ENCODE peak calls at places on chromosomes 16 and 17, in ten cellular contexts. E is SW 1271; C is Caki2; G is EH; V is activated T-helper 1 cell treated with anti-CD3 and anti-CD28 coated beads, Interleukin-2, amount 50 U/mL, for 16 hours; S is tibial nerve; H is naive thymus-derived CD8-positive, alpha-beta T cell; Z is glutamatergic neuron; X is cardiac fibroblast; K is hypothalamus. Y is an unnamed sample.

GRCh38 chr16:57748596-57748995 is 13.0 kb downstream of the KATNB1 start:
- DNase-seq in V (no peak), G (no peak), S (no peak), K (no peak), E (no peak), X (no peak), H (no peak), Z (no peak), C (no peak), Y (no peak)

GRCh38 chr16:50547340-50547865 is 793 bp upstream of the NKD1 start:
- DNase-seq in G (peak; percentile 2), K (peak; percentile 14), H (peak; percentile 86), S (no peak), V (peak; percentile 68), E (no peak), Z (peak; percentile 53), C (no peak), X (no peak), Y (peak; percentile 86)

GRCh38 chr16:88662222-88662842 is 559 bp downstream of the MVD start:
- DNase-seq in Z (no peak), V (no peak), K (no peak), C (no peak), H (no peak), G (peak; percentile 12), X (no peak), S (no peak), E (no peak), Y (no peak)

GRCh38 chr17:3755335-3756030 is 31.8 kb downstream of the HASPIN start:
- DNase-seq in E (no peak), X (no peak), H (no peak), S (no peak), G (no peak), Z (no peak), V (no peak), K (no peak), C (no peak), Y (no peak)

GRCh38 chr16:81530296-81530721 is 85.7 kb downstream of the CMIP start:
- DNase-seq in V (no peak), H (no peak), E (no peak), S (no peak), C (no peak), G (no peak), X (no peak), Z (no peak), K (peak; percentile 36), Y (no peak)

GRCh38 chr16:48965391-48965790 is 316.2 kb downstream of the CBLN1 start:
- DNase-seq in V (no peak), G (peak; percentile 73), C (no peak), Z (no peak), S (no peak), X (no peak), H (no peak), K (no peak), E (no peak), Y (no peak)

GRCh38 chr16:75206749-75207451 is at the start of gene CTRB2:
- DNase-seq in H (no peak), G (peak; percentile 39), Z (no peak), K (no peak), S (no peak), C (no peak), E (no peak), X (no peak), V (no peak), Y (no peak)

GRCh38 chr17:35170968-35171771 is 23.0 kb downstream of the SLC35G3 start:
- DNase-seq in V (no peak), C (peak; percentile 29), E (no peak), S (no peak), G (peak; percentile 39), K (no peak), X (peak; percentile 56), H (peak; percentile 25), Z (no peak), Y (peak; percentile 32)

GRCh38 chr16:47971225-47971624 is 184.6 kb downstream of the ABCC12 start:
- DNase-seq in V (no peak), Z (no peak), E (no peak), H (no peak), K (no peak), S (no peak), G (no peak), C (no peak), X (no peak), Y (no peak)

GRCh38 chr16:17224859-17225258 is 245.9 kb downstream of the XYLT1 start:
- DNase-seq in X (peak; percentile 67), E (no peak), H (no peak), K (peak; percentile 32), C (no peak), S (peak; percentile 84), G (peak; percentile 91), Z (no peak), V (no peak), Y (peak; percentile 29)

GRCh38 chr16:70706948-70707465 is 21.2 kb upstream of the MTSS2 start:
- DNase-seq in S (no peak), H (no peak), E (no peak), V (no peak), C (peak; percentile 72), G (peak; percentile 99), Z (no peak), X (peak; percentile 56), K (no peak), Y (no peak)

GRCh38 chr16:11781773-11782172 is 15.3 kb downstream of the ZC3H7A start:
- DNase-seq in K (peak; percentile 47), S (no peak), X (peak; percentile 23), G (peak; percentile 27), Z (peak; percentile 25), C (no peak), V (no peak), E (no peak), H (no peak), Y (no peak)

GRCh38 chr17:1042486-1042885 is 45.6 kb downstream of the TIMM22 start:
- DNase-seq in E (no peak), X (no peak), V (no peak), Z (no peak), C (no peak), K (no peak), H (no peak), S (no peak), G (no peak), Y (no peak)

GRCh38 chr16:82972520-82972919 is 345.8 kb downstream of the CDH13 start:
- DNase-seq in S (no peak), V (no peak), K (no peak), C (no peak), Z (no peak), X (no peak), E (no peak), G (no peak), H (no peak), Y (no peak)

GRCh38 chr17:143785-144281 is 6.5 kb downstream of the SCGB1C2 start:
- DNase-seq in V (peak; percentile 78), C (peak; percentile 64), H (peak; percentile 87), K (peak; percentile 73), S (peak; percentile 76), Z (peak; percentile 95), X (peak; percentile 66), E (peak; percentile 29), G (peak; percentile 66), Y (peak; percentile 89)

GRCh38 chr17:71349908-71350600 is 770.8 kb upstream of the SOX9 start:
- DNase-seq in V (no peak), S (no peak), K (no peak), Z (no peak), C (no peak), E (no peak), G (no peak), X (peak; percentile 39), H (no peak), Y (no peak)

GRCh38 chr17:31627960-31628359 is 231.1 kb downstream of the COPRS start:
- DNase-seq in V (no peak), K (no peak), X (peak; percentile 88), E (no peak), Z (no peak), C (no peak), H (no peak), S (no peak), G (peak; percentile 93), Y (no peak)

GRCh38 chr17:51672058-51672457 is 411.7 kb downstream of the UTP18 start:
- DNase-seq in H (no peak), K (no peak), S (no peak), C (no peak), V (no peak), E (no peak), Z (no peak), G (no peak), X (no peak), Y (no peak)

GRCh38 chr16:67882374-67883145 is 2.1 kb upstream of the NRN1L start:
- DNase-seq in K (peak; percentile 81), H (no peak), S (no peak), V (no peak), E (no peak), C (no peak), G (peak; percentile 16), Z (no peak), X (no peak), Y (no peak)

GRCh38 chr17:82489117-82489516 is 30.4 kb upstream of the FOXK2 start:
- DNase-seq in X (peak; percentile 46), E (no peak), C (no peak), S (peak; percentile 32), H (no peak), K (peak; percentile 31), G (peak; percentile 79), V (no peak), Z (no peak), Y (no peak)

GRCh38 chr17:30920282-30920681 is 1.5 kb upstream of the ADAP2 start:
- DNase-seq in C (peak; percentile 69), Z (no peak), X (peak; percentile 45), K (no peak), H (no peak), V (no peak), E (no peak), G (peak; percentile 13), S (no peak), Y (no peak)

GRCh38 chr17:75521951-75522727 is 3.4 kb upstream of the LLGL2 start:
- DNase-seq in X (peak; percentile 22), V (no peak), E (no peak), S (no peak), H (no peak), K (no peak), Z (no peak), G (no peak), C (no peak), Y (no peak)

GRCh38 chr17:57536289-57536688 is 208.8 kb downstream of the CCDC182 start:
- DNase-seq in E (no peak), C (no peak), Z (no peak), V (no peak), S (no peak), X (no peak), K (no peak), H (no peak), G (no peak), Y (no peak)

GRCh38 chr17:61468263-61468907 is 16.2 kb downstream of the TBX4 start:
- DNase-seq in V (no peak), K (no peak), G (peak; percentile 55), H (no peak), S (no peak), X (no peak), C (no peak), E (no peak), Z (no peak), Y (no peak)

GRCh38 chr16:69111831-69112230 is 6.4 kb downstream of the HAS3 start:
- DNase-seq in K (no peak), V (no peak), G (no peak), Z (no peak), X (no peak), S (no peak), H (no peak), C (no peak), E (no peak), Y (no peak)

GRCh38 chr16:79767597-79768280 is 167.2 kb upstream of the MAF start:
- DNase-seq in X (peak; percentile 27), H (no peak), S (peak; percentile 9), Z (no peak), K (peak; percentile 14), E (no peak), C (no peak), V (no peak), G (peak; percentile 19), Y (no peak)

GRCh38 chr17:35493040-35493439 is 44.4 kb downstream of the SLFN12L start:
- DNase-seq in H (no peak), C (no peak), G (no peak), X (no peak), V (no peak), Z (no peak), S (no peak), K (no peak), E (no peak), Y (no peak)

GRCh38 chr17:80798595-80799552 is 192.8 kb upstream of the CHMP6 start:
- DNase-seq in V (no peak), C (no peak), H (no peak), G (no peak), K (no peak), X (no peak), Z (no peak), E (no peak), S (no peak), Y (no peak)